ENCODE peak calls at places on chromosome 4, in nine cellular contexts. F is GM04504; G is glomerular endothelial cell; E is RPMI8226; V is CD4-positive, CD25-positive, alpha-beta regulatory T cell; K is gastrocnemius medialis; C is iPS-NIHi11; P is amygdala; B is Kasumi-1. Z is an unnamed sample.

GRCh38 chr4:100588076-100588475 is 70.3 kb upstream of the EMCN start:
- DNase-seq in P (no peak), B (no peak), F (no peak), V (no peak), G (no peak), C (no peak), E (no peak), K (no peak), Z (no peak)

GRCh38 chr4:156765277-156765676 is 206.3 kb downstream of the PDGFC start:
- DNase-seq in K (no peak), P (no peak), B (no peak), F (no peak), G (no peak), E (no peak), V (no peak), C (no peak), Z (no peak)

GRCh38 chr4:153111426-153112070 is 92.7 kb upstream of the TRIM2 start:
- DNase-seq in B (no peak), C (no peak), E (no peak), F (no peak), P (no peak), G (no peak), K (no peak), V (no peak), Z (peak; percentile 36)

GRCh38 chr4:128538111-128538882 is 250.7 kb upstream of the PGRMC2 start:
- DNase-seq in C (no peak), V (no peak), G (no peak), B (no peak), K (no peak), F (no peak), E (no peak), P (no peak), Z (no peak)

GRCh38 chr4:137310156-137310555 is 222.1 kb downstream of the PCDH18 start:
- DNase-seq in P (no peak), E (no peak), B (no peak), F (no peak), G (no peak), C (no peak), K (no peak), V (no peak), Z (no peak)

GRCh38 chr4:7524841-7525240 is 90.1 kb upstream of the PSAPL1 start:
- DNase-seq in F (no peak), P (no peak), V (no peak), E (no peak), K (no peak), C (no peak), B (no peak), G (no peak), Z (no peak)

GRCh38 chr4:73985528-73985852 is 2.5 kb downstream of the PPBP start:
- DNase-seq in K (no peak), P (no peak), V (no peak), G (no peak), C (no peak), B (no peak), E (no peak), F (no peak), Z (no peak)

GRCh38 chr4:15457401-15458201 is 12.1 kb upstream of the CC2D2A start:
- DNase-seq in E (peak; percentile 25), K (no peak), V (no peak), B (peak; percentile 86), P (no peak), G (no peak), F (no peak), C (peak; percentile 51), Z (no peak)

GRCh38 chr4:55756208-55756607 is 63.4 kb upstream of the EXOC1L start:
- DNase-seq in B (no peak), E (no peak), G (no peak), F (no peak), V (no peak), K (no peak), P (no peak), C (no peak), Z (no peak)

GRCh38 chr4:11338990-11339782 is 89.5 kb downstream of the HS3ST1 start:
- DNase-seq in K (no peak), C (no peak), V (no peak), F (no peak), E (no peak), G (no peak), P (no peak), B (no peak), Z (no peak)

GRCh38 chr4:95267081-95267480 is 281.7 kb downstream of the UNC5C start:
- DNase-seq in E (no peak), G (no peak), F (no peak), B (no peak), K (no peak), V (no peak), C (no peak), P (no peak), Z (no peak)

GRCh38 chr4:185778307-185778706 is 33.7 kb downstream of the SORBS2 start:
- DNase-seq in C (no peak), G (no peak), E (no peak), K (no peak), F (no peak), P (no peak), B (no peak), V (no peak), Z (no peak)